ENCODE peak calls at places on chromosomes 2 and 18, in four cellular contexts. F is foreskin fibroblast, G is left ventricle myocardium inferior, V is esophagus squamous epithelium. J is an unnamed sample.

GRCh38 chr18:44741070-44741469 is 60.4 kb downstream of the SETBP1 start:
- DNase-seq in F (no peak), G (no peak), V (no peak), J (no peak)

GRCh38 chr2:39468574-39469331 is 31.7 kb upstream of the MAP4K3 start:
- DNase-seq in F (peak; percentile 48), G (no peak), V (no peak), J (no peak)

GRCh38 chr2:84830095-84830494 is 50.8 kb downstream of the TRABD2A start:
- DNase-seq in F (no peak), G (peak; percentile 26), V (no peak), J (no peak)

GRCh38 chr2:24820175-24820513 is 26.9 kb downstream of the CENPO start:
- DNase-seq in F (no peak), G (no peak), V (no peak), J (no peak)

GRCh38 chr2:109521233-109521632 is 92.5 kb downstream of the SEPTIN10 start:
- DNase-seq in F (no peak), G (no peak), V (no peak), J (no peak)

GRCh38 chr18:2536493-2536892 is 34.8 kb downstream of the METTL4 start:
- DNase-seq in F (peak; percentile 93), G (no peak), V (no peak), J (peak; percentile 80)

GRCh38 chr2:176595986-176596385 is 326.7 kb downstream of the MTX2 start:
- DNase-seq in F (no peak), G (no peak), V (no peak), J (no peak)

GRCh38 chr18:79887181-79888000 is 64.1 kb downstream of the SLC66A2 start:
- DNase-seq in F (no peak), G (no peak), V (no peak), J (no peak)

GRCh38 chr2:165067958-165068612 is 112.8 kb upstream of the SLC38A11 start:
- DNase-seq in F (peak; percentile 47), G (peak; percentile 40), V (no peak), J (no peak)

GRCh38 chr2:131036269-131036668 is 57.0 kb downstream of the FAM168B start:
- DNase-seq in F (no peak), G (no peak), V (no peak), J (no peak)

GRCh38 chr2:128603411-128603924 is 284.8 kb upstream of the HS6ST1 start:
- DNase-seq in F (peak; percentile 25), G (peak; percentile 18), V (no peak), J (no peak)

GRCh38 chr18:35028556-35028955 is 12.7 kb upstream of the MAPRE2 start:
- DNase-seq in F (peak; percentile 28), G (no peak), V (no peak), J (no peak)

GRCh38 chr18:35029103-35029502 is 12.1 kb upstream of the MAPRE2 start:
- DNase-seq in F (peak; percentile 86), G (peak; percentile 20), V (no peak), J (peak; percentile 74)

GRCh38 chr18:35032113-35032512 is 9.1 kb upstream of the MAPRE2 start:
- DNase-seq in F (no peak), G (no peak), V (no peak), J (no peak)

GRCh38 chr18:35030234-35030989 is 10.8 kb upstream of the MAPRE2 start:
- DNase-seq in F (peak; percentile 14), G (no peak), V (no peak), J (no peak)

DNA sequence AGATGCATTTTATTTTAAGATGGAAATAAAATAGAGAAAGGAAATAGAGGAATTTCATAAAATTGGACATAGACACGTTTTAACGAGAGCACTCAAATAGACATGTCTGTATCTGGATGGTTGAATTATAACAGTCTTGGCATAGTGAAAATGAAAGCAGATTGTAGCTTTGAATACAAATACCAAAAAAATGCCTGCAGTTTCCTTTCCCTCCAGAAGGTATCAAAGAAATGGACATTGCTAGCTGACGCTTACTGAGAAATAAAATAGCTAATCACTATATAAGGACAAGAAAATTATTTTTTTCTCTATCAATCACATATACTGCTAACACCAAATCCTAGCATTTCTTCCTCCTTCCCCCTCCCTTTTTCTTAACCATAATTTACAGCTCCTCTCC is 11.4 kb upstream of the MAPRE2 start:
- DNase-seq in F (peak; percentile 22), G (no peak), V (no peak), J (no peak)
- H3K4me3 ChIP-seq in F (no peak overlapping the region), G (peak overlapping the region; percentile 47), V (peak overlapping the region; percentile 20), J (no peak overlapping the region)

GRCh38 chr18:47682876-47683275 is 247.6 kb downstream of the SMAD2 start:
- DNase-seq in F (no peak), G (no peak), V (no peak), J (no peak)

GRCh38 chr18:47680488-47680887 is 250.0 kb downstream of the SMAD2 start:
- DNase-seq in F (no peak), G (no peak), V (no peak), J (no peak)

GRCh38 chr18:47677952-47678351 is 252.5 kb downstream of the SMAD2 start:
- DNase-seq in F (no peak), G (no peak), V (no peak), J (no peak)

GRCh38 chr18:47683774-47684173 is 246.7 kb downstream of the SMAD2 start:
- DNase-seq in F (no peak), G (no peak), V (no peak), J (no peak)

GRCh38 chr18:47679864-47680263 is 250.6 kb downstream of the SMAD2 start:
- DNase-seq in F (no peak), G (no peak), V (no peak), J (no peak)
- H3K4me3 ChIP-seq in F (no peak overlapping the region), G (no peak overlapping the region), V (no peak overlapping the region), J (no peak overlapping the region)

GRCh38 chr2:80490964-80491363 is 186.4 kb upstream of the LRRTM1 start:
- DNase-seq in F (no peak), G (no peak), V (no peak), J (no peak)
- H3K4me3 ChIP-seq in F (no peak overlapping the region), G (no peak overlapping the region), V (no peak overlapping the region), J (no peak overlapping the region)

DNA sequence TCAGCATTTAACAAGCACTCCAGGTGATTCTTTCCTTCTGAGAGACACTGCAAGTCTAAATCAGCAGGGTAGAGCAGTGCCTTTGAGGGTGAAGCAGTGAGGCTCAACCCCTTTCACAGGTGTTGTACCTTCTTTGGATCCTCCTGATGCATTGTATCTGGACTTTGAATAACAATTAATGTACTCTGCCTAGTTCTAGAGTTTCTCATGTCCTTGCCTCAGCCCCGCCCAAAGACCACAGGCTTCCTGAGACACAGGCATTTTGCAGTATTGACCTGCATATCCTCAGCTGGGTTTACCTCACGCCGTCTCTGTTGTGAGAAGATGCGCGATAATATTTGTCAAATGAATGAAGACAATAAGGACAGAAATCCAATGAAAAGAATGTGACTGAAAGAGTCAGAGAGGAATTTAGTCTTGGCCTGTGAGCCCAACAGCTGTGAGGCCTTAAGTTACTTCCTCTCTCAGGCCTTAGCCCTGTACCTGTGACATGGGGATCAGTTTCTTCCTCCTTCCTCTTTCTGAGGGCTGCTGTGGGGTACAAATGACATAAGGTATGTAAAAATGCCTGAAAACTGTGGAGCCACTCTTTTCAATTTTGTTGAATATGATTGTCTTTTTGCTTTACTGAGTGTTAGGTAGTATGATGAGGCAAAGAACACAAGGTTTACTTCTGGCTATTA is 43.7 kb downstream of the WIPF1 start:
- DNase-seq in F (no peak), G (no peak), V (no peak), J (no peak)
- H3K4me3 ChIP-seq in F (no peak overlapping the region), G (no peak overlapping the region), V (no peak overlapping the region), J (no peak overlapping the region)

J was measured in BJ.